ENCODE peak calls at places on chromosomes 12 and 14, in four cellular contexts. One of them, this sample, is unnamed.

GRCh38 chr12:9587903-9588600 is 19.7 kb downstream of the KLRB1 start:
- DNase-seq in lower lobe of right lung: no peak
- DNase-seq in fibroblast of lung: no peak
- DNase-seq in NCI-H1092: no peak
- DNase-seq in this sample: no peak

GRCh38 chr12:82708056-82708455 is 21.4 kb downstream of the TMTC2 start:
- DNase-seq in lower lobe of right lung: no peak
- DNase-seq in fibroblast of lung: no peak
- DNase-seq in NCI-H1092: no peak
- DNase-seq in this sample: no peak

GRCh38 chr12:76080017-76080728 is 4.3 kb downstream of the NAP1L1 start:
- DNase-seq in NCI-H1092: peak
- DNase-seq in lower lobe of right lung: no peak
- DNase-seq in fibroblast of lung: peak
- DNase-seq in this sample: no peak

GRCh38 chr14:95444132-95445129 is 72.0 kb downstream of the SYNE3 start:
- DNase-seq in NCI-H1092: no peak
- DNase-seq in fibroblast of lung: no peak
- DNase-seq in lower lobe of right lung: no peak
- DNase-seq in this sample: no peak

GRCh38 chr12:84779169-84779568 is 133.4 kb downstream of the SLC6A15 start:
- DNase-seq in lower lobe of right lung: no peak
- DNase-seq in NCI-H1092: no peak
- DNase-seq in fibroblast of lung: peak
- DNase-seq in this sample: no peak

GRCh38 chr12:127811988-127812387 is 455.0 kb upstream of the TMEM132C start:
- DNase-seq in NCI-H1092: no peak
- DNase-seq in lower lobe of right lung: no peak
- DNase-seq in fibroblast of lung: peak
- DNase-seq in this sample: peak

GRCh38 chr12:128682542-128683315 is 141.0 kb downstream of the SLC15A4 start:
- DNase-seq in lower lobe of right lung: no peak
- DNase-seq in NCI-H1092: no peak
- DNase-seq in fibroblast of lung: no peak
- DNase-seq in this sample: no peak

GRCh38 chr14:105042813-105043212 is 21.9 kb upstream of the CDCA4 start:
- DNase-seq in lower lobe of right lung: peak
- DNase-seq in NCI-H1092: no peak
- DNase-seq in fibroblast of lung: no peak
- DNase-seq in this sample: no peak

GRCh38 chr12:14965221-14965620 is 3.8 kb upstream of the ARHGDIB start:
- DNase-seq in fibroblast of lung: no peak
- DNase-seq in NCI-H1092: no peak
- DNase-seq in lower lobe of right lung: no peak
- DNase-seq in this sample: no peak

GRCh38 chr14:83163016-83163415 is 1629.4 kb upstream of the SEL1L start:
- DNase-seq in NCI-H1092: no peak
- DNase-seq in lower lobe of right lung: no peak
- DNase-seq in fibroblast of lung: no peak
- DNase-seq in this sample: no peak

GRCh38 chr14:105495101-105495989 is 4.3 kb downstream of the TEDC1 start:
- DNase-seq in fibroblast of lung: no peak
- DNase-seq in NCI-H1092: no peak
- DNase-seq in lower lobe of right lung: peak
- DNase-seq in this sample: no peak

GRCh38 chr14:22836301-22837058 is at the start of gene MMP14:
- DNase-seq in fibroblast of lung: peak
- DNase-seq in lower lobe of right lung: peak
- DNase-seq in NCI-H1092: no peak
- DNase-seq in this sample: peak

GRCh38 chr14:52954346-52955214 is 3.7 kb upstream of the FERMT2 start:
- DNase-seq in lower lobe of right lung: no peak
- DNase-seq in fibroblast of lung: peak
- DNase-seq in NCI-H1092: no peak
- DNase-seq in this sample: no peak

GRCh38 chr14:94938016-94938415 is 168.1 kb upstream of the GSC start:
- DNase-seq in fibroblast of lung: no peak
- DNase-seq in lower lobe of right lung: no peak
- DNase-seq in NCI-H1092: no peak
- DNase-seq in this sample: no peak

GRCh38 chr12:108633534-108634224 is at the start of gene SELPLG:
- DNase-seq in lower lobe of right lung: peak
- DNase-seq in fibroblast of lung: no peak
- DNase-seq in NCI-H1092: no peak
- DNase-seq in this sample: no peak

GRCh38 chr12:57460457-57461325 is 1.1 kb downstream of the GLI1 start:
- DNase-seq in fibroblast of lung: no peak
- DNase-seq in lower lobe of right lung: no peak
- DNase-seq in NCI-H1092: no peak
- DNase-seq in this sample: no peak

GRCh38 chr12:22262309-22262708 is 72.2 kb downstream of the ST8SIA1 start:
- DNase-seq in NCI-H1092: no peak
- DNase-seq in fibroblast of lung: peak
- DNase-seq in lower lobe of right lung: no peak
- DNase-seq in this sample: no peak

GRCh38 chr12:121801601-121802484 is 2.0 kb upstream of the SETD1B start:
- DNase-seq in NCI-H1092: peak
- DNase-seq in fibroblast of lung: peak
- DNase-seq in lower lobe of right lung: no peak
- DNase-seq in this sample: no peak

GRCh38 chr12:45268672-45269406 is 52.9 kb downstream of the ANO6 start:
- DNase-seq in lower lobe of right lung: peak
- DNase-seq in fibroblast of lung: peak
- DNase-seq in NCI-H1092: peak
- DNase-seq in this sample: peak

GRCh38 chr14:87409401-87409800 is 583.6 kb downstream of the GALC start:
- DNase-seq in fibroblast of lung: peak
- DNase-seq in NCI-H1092: no peak
- DNase-seq in lower lobe of right lung: no peak
- DNase-seq in this sample: no peak

GRCh38 chr14:101055776-101056374 is 152.4 kb upstream of the RTL1 start:
- DNase-seq in lower lobe of right lung: no peak
- DNase-seq in NCI-H1092: no peak
- DNase-seq in fibroblast of lung: no peak
- DNase-seq in this sample: no peak

This sample was measured in astrocyte of the cerebellum.